ENCODE peak calls at places on chromosome 4, in five cellular contexts. Z is stimulated activated CD8-positive, alpha-beta memory T cell treated with anti-CD3 and anti-CD28 coated beads, Interleukin-15, amount 100 ng/mL, for 1 hour; P is lung microvascular endothelial cell; U is erythroblast; E is NCI-H446. Q is an unnamed sample.

GRCh38 chr4:5888222-5888701 is 4.6 kb downstream of the CRMP1 start:
- DNase-seq in Z (no peak), P (no peak), U (no peak), E (no peak), Q (no peak)

GRCh38 chr4:173169178-173169427 is 492 bp downstream of the GALNT7 start:
- DNase-seq in Z (no peak), P (no peak), U (no peak), E (no peak), Q (no peak)

GRCh38 chr4:993111-994029 is at the start of gene SLC26A1:
- DNase-seq in Z (no peak), P (no peak), U (no peak), E (no peak), Q (no peak)

GRCh38 chr4:55727746-55728145 is 91.6 kb upstream of the NMU start:
- DNase-seq in Z (no peak), P (no peak), U (no peak), E (no peak), Q (no peak)

GRCh38 chr4:3017504-3017903 is 54.1 kb downstream of the GRK4 start:
- DNase-seq in Z (no peak), P (no peak), U (no peak), E (no peak), Q (no peak)

GRCh38 chr4:30724217-30724616 is 4.0 kb downstream of the PCDH7 start:
- DNase-seq in Z (no peak), P (no peak), U (no peak), E (no peak), Q (no peak)

GRCh38 chr4:143354990-143355389 is 18.3 kb downstream of the GAB1 start:
- DNase-seq in Z (no peak), P (no peak), U (peak; percentile 42), E (no peak), Q (no peak)

GRCh38 chr4:154868423-154869194 is 87.5 kb downstream of the RBM46 start:
- DNase-seq in Z (no peak), P (no peak), U (no peak), E (no peak), Q (no peak)

GRCh38 chr4:63541828-63542227 is 867.4 kb downstream of the TECRL start:
- DNase-seq in Z (no peak), P (no peak), U (no peak), E (no peak), Q (no peak)

GRCh38 chr4:136725286-136726081 is 806.8 kb downstream of the PCDH18 start:
- DNase-seq in Z (no peak), P (no peak), U (no peak), E (no peak), Q (no peak)

GRCh38 chr4:42965326-42965725 is 72.8 kb downstream of the GRXCR1 start:
- DNase-seq in Z (no peak), P (no peak), U (no peak), E (no peak), Q (no peak)

GRCh38 chr4:60913026-60913425 is 287.1 kb upstream of the ADGRL3 start:
- DNase-seq in Z (no peak), P (no peak), U (no peak), E (no peak), Q (no peak)

GRCh38 chr4:26787461-26788340 is 72.9 kb upstream of the STIM2 start:
- DNase-seq in Z (no peak), P (peak; percentile 92), U (peak; percentile 23), E (no peak), Q (peak; percentile 71)

GRCh38 chr4:185061610-185062009 is 43.3 kb downstream of the HELT start:
- DNase-seq in Z (no peak), P (no peak), U (no peak), E (no peak), Q (no peak)

GRCh38 chr4:153950100-153950979 is 161.5 kb upstream of the SFRP2 start:
- DNase-seq in Z (no peak), P (no peak), U (peak; percentile 52), E (no peak), Q (no peak)

GRCh38 chr4:152036626-152037025 is 275.8 kb upstream of the GATB start:
- DNase-seq in Z (no peak), P (no peak), U (no peak), E (no peak), Q (no peak)

GRCh38 chr4:98639108-98639507 is 19.3 kb downstream of the TSPAN5 start:
- DNase-seq in Z (no peak), P (no peak), U (no peak), E (no peak), Q (no peak)

GRCh38 chr4:42768125-42768748 is 111.3 kb upstream of the ATP8A1 start:
- DNase-seq in Z (no peak), P (peak; percentile 1), U (no peak), E (no peak), Q (no peak)

GRCh38 chr4:74975848-74976824 is 43.2 kb downstream of the PARM1 start:
- DNase-seq in Z (no peak), P (no peak), U (no peak), E (no peak), Q (no peak)